ENCODE peak calls at places on chromosomes 3 and 15, in ten cellular contexts. One of them, this sample, is unnamed.

GRCh38 chr3:46056686-46057085 is 29.4 kb upstream of the XCR1 start:
- DNase-seq in left ventricle myocardium inferior: no peak
- DNase-seq in Caco-2: no peak
- DNase-seq in sciatic nerve: no peak
- DNase-seq in amygdala: no peak
- DNase-seq in AG04449: no peak
- DNase-seq in left cardiac atrium: no peak
- DNase-seq in GM19239: no peak
- DNase-seq in activated naive CD4-positive, alpha-beta T cell treated with anti-CD3 and anti-CD28 coated beads for 36 hours: no peak
- DNase-seq in astrocyte of the hippocampus: no peak
- DNase-seq in this sample: no peak

GRCh38 chr15:97115764-97116075 is 785.2 kb downstream of the NR2F2 start:
- DNase-seq in sciatic nerve: no peak
- DNase-seq in left ventricle myocardium inferior: no peak
- DNase-seq in Caco-2: no peak
- DNase-seq in AG04449: no peak
- DNase-seq in astrocyte of the hippocampus: no peak
- DNase-seq in amygdala: no peak
- DNase-seq in activated naive CD4-positive, alpha-beta T cell treated with anti-CD3 and anti-CD28 coated beads for 36 hours: no peak
- DNase-seq in GM19239: no peak
- DNase-seq in left cardiac atrium: no peak
- DNase-seq in this sample: no peak

GRCh38 chr3:143763568-143764162 is 84.6 kb downstream of the SLC9A9 start:
- DNase-seq in sciatic nerve: no peak
- DNase-seq in left ventricle myocardium inferior: no peak
- DNase-seq in Caco-2: no peak
- DNase-seq in GM19239: no peak
- DNase-seq in amygdala: no peak
- DNase-seq in AG04449: no peak
- DNase-seq in astrocyte of the hippocampus: peak
- DNase-seq in left cardiac atrium: no peak
- DNase-seq in activated naive CD4-positive, alpha-beta T cell treated with anti-CD3 and anti-CD28 coated beads for 36 hours: no peak
- DNase-seq in this sample: peak

GRCh38 chr3:27302891-27303290 is 66.3 kb downstream of the NEK10 start:
- DNase-seq in Caco-2: no peak
- DNase-seq in left cardiac atrium: no peak
- DNase-seq in sciatic nerve: no peak
- DNase-seq in activated naive CD4-positive, alpha-beta T cell treated with anti-CD3 and anti-CD28 coated beads for 36 hours: no peak
- DNase-seq in AG04449: no peak
- DNase-seq in GM19239: no peak
- DNase-seq in astrocyte of the hippocampus: no peak
- DNase-seq in amygdala: no peak
- DNase-seq in left ventricle myocardium inferior: no peak
- DNase-seq in this sample: no peak

GRCh38 chr3:2872884-2873283 is 237.3 kb downstream of the IL5RA start:
- DNase-seq in sciatic nerve: no peak
- DNase-seq in left cardiac atrium: no peak
- DNase-seq in activated naive CD4-positive, alpha-beta T cell treated with anti-CD3 and anti-CD28 coated beads for 36 hours: no peak
- DNase-seq in AG04449: no peak
- DNase-seq in Caco-2: no peak
- DNase-seq in astrocyte of the hippocampus: no peak
- DNase-seq in left ventricle myocardium inferior: no peak
- DNase-seq in GM19239: no peak
- DNase-seq in amygdala: no peak
- DNase-seq in this sample: no peak

GRCh38 chr15:64865998-64866520 is 24.3 kb downstream of the PLEKHO2 start:
- DNase-seq in amygdala: peak
- DNase-seq in sciatic nerve: no peak
- DNase-seq in AG04449: peak
- DNase-seq in left ventricle myocardium inferior: no peak
- DNase-seq in Caco-2: no peak
- DNase-seq in GM19239: no peak
- DNase-seq in activated naive CD4-positive, alpha-beta T cell treated with anti-CD3 and anti-CD28 coated beads for 36 hours: no peak
- DNase-seq in astrocyte of the hippocampus: peak
- DNase-seq in left cardiac atrium: no peak
- DNase-seq in this sample: no peak

GRCh38 chr3:43689766-43690399 is 855 bp upstream of the ABHD5 start:
- DNase-seq in AG04449: no peak
- DNase-seq in amygdala: no peak
- DNase-seq in left cardiac atrium: no peak
- DNase-seq in sciatic nerve: no peak
- DNase-seq in left ventricle myocardium inferior: no peak
- DNase-seq in GM19239: no peak
- DNase-seq in activated naive CD4-positive, alpha-beta T cell treated with anti-CD3 and anti-CD28 coated beads for 36 hours: no peak
- DNase-seq in astrocyte of the hippocampus: no peak
- DNase-seq in Caco-2: no peak
- DNase-seq in this sample: no peak

GRCh38 chr3:61645148-61645547 is 83.8 kb downstream of the PTPRG start:
- DNase-seq in sciatic nerve: no peak
- DNase-seq in AG04449: no peak
- DNase-seq in GM19239: no peak
- DNase-seq in activated naive CD4-positive, alpha-beta T cell treated with anti-CD3 and anti-CD28 coated beads for 36 hours: no peak
- DNase-seq in Caco-2: peak
- DNase-seq in left cardiac atrium: no peak
- DNase-seq in amygdala: no peak
- DNase-seq in astrocyte of the hippocampus: no peak
- DNase-seq in left ventricle myocardium inferior: no peak
- DNase-seq in this sample: no peak

GRCh38 chr3:179760944-179761343 is 108.1 kb downstream of the USP13 start:
- DNase-seq in left ventricle myocardium inferior: no peak
- DNase-seq in activated naive CD4-positive, alpha-beta T cell treated with anti-CD3 and anti-CD28 coated beads for 36 hours: no peak
- DNase-seq in astrocyte of the hippocampus: peak
- DNase-seq in GM19239: no peak
- DNase-seq in amygdala: no peak
- DNase-seq in left cardiac atrium: no peak
- DNase-seq in sciatic nerve: no peak
- DNase-seq in AG04449: no peak
- DNase-seq in Caco-2: no peak
- DNase-seq in this sample: peak

GRCh38 chr3:128502712-128503111 is 9.7 kb upstream of the GATA2 start:
- DNase-seq in left cardiac atrium: no peak
- DNase-seq in GM19239: no peak
- DNase-seq in Caco-2: no peak
- DNase-seq in sciatic nerve: no peak
- DNase-seq in AG04449: no peak
- DNase-seq in left ventricle myocardium inferior: no peak
- DNase-seq in amygdala: no peak
- DNase-seq in astrocyte of the hippocampus: no peak
- DNase-seq in activated naive CD4-positive, alpha-beta T cell treated with anti-CD3 and anti-CD28 coated beads for 36 hours: no peak
- DNase-seq in this sample: no peak

GRCh38 chr15:33857726-33858125 is 110.6 kb upstream of the CHRM5 start:
- DNase-seq in amygdala: no peak
- DNase-seq in activated naive CD4-positive, alpha-beta T cell treated with anti-CD3 and anti-CD28 coated beads for 36 hours: no peak
- DNase-seq in GM19239: no peak
- DNase-seq in left ventricle myocardium inferior: no peak
- DNase-seq in sciatic nerve: no peak
- DNase-seq in astrocyte of the hippocampus: no peak
- DNase-seq in AG04449: no peak
- DNase-seq in Caco-2: no peak
- DNase-seq in left cardiac atrium: no peak
- DNase-seq in this sample: no peak

GRCh38 chr15:92383528-92384326 is 10.0 kb upstream of the ST8SIA2 start:
- DNase-seq in Caco-2: peak
- DNase-seq in amygdala: no peak
- DNase-seq in AG04449: no peak
- DNase-seq in astrocyte of the hippocampus: no peak
- DNase-seq in GM19239: no peak
- DNase-seq in left cardiac atrium: no peak
- DNase-seq in left ventricle myocardium inferior: no peak
- DNase-seq in activated naive CD4-positive, alpha-beta T cell treated with anti-CD3 and anti-CD28 coated beads for 36 hours: peak
- DNase-seq in sciatic nerve: no peak
- DNase-seq in this sample: no peak

GRCh38 chr3:178195824-178196223 is 340.4 kb upstream of the KCNMB2 start:
- DNase-seq in AG04449: no peak
- DNase-seq in Caco-2: no peak
- DNase-seq in left cardiac atrium: no peak
- DNase-seq in sciatic nerve: no peak
- DNase-seq in activated naive CD4-positive, alpha-beta T cell treated with anti-CD3 and anti-CD28 coated beads for 36 hours: no peak
- DNase-seq in left ventricle myocardium inferior: no peak
- DNase-seq in amygdala: no peak
- DNase-seq in GM19239: no peak
- DNase-seq in astrocyte of the hippocampus: peak
- DNase-seq in this sample: peak

GRCh38 chr15:62853833-62854210 is 188.7 kb upstream of the TPM1 start:
- DNase-seq in AG04449: no peak
- DNase-seq in left cardiac atrium: no peak
- DNase-seq in amygdala: no peak
- DNase-seq in sciatic nerve: no peak
- DNase-seq in activated naive CD4-positive, alpha-beta T cell treated with anti-CD3 and anti-CD28 coated beads for 36 hours: no peak
- DNase-seq in Caco-2: peak
- DNase-seq in GM19239: no peak
- DNase-seq in left ventricle myocardium inferior: no peak
- DNase-seq in astrocyte of the hippocampus: no peak
- DNase-seq in this sample: no peak

GRCh38 chr3:127063916-127064315 is 81.0 kb downstream of the PLXNA1 start:
- DNase-seq in amygdala: no peak
- DNase-seq in Caco-2: no peak
- DNase-seq in AG04449: no peak
- DNase-seq in left cardiac atrium: no peak
- DNase-seq in GM19239: no peak
- DNase-seq in activated naive CD4-positive, alpha-beta T cell treated with anti-CD3 and anti-CD28 coated beads for 36 hours: no peak
- DNase-seq in left ventricle myocardium inferior: no peak
- DNase-seq in astrocyte of the hippocampus: no peak
- DNase-seq in sciatic nerve: no peak
- DNase-seq in this sample: no peak

GRCh38 chr3:142087676-142088075 is 61.7 kb downstream of the TFDP2 start:
- DNase-seq in GM19239: no peak
- DNase-seq in left ventricle myocardium inferior: no peak
- DNase-seq in left cardiac atrium: no peak
- DNase-seq in activated naive CD4-positive, alpha-beta T cell treated with anti-CD3 and anti-CD28 coated beads for 36 hours: no peak
- DNase-seq in sciatic nerve: no peak
- DNase-seq in Caco-2: no peak
- DNase-seq in AG04449: peak
- DNase-seq in amygdala: no peak
- DNase-seq in astrocyte of the hippocampus: peak
- DNase-seq in this sample: no peak

GRCh38 chr3:11631822-11632221 is 11.9 kb downstream of the VGLL4 start:
- DNase-seq in astrocyte of the hippocampus: no peak
- DNase-seq in amygdala: no peak
- DNase-seq in left cardiac atrium: no peak
- DNase-seq in left ventricle myocardium inferior: no peak
- DNase-seq in sciatic nerve: no peak
- DNase-seq in AG04449: no peak
- DNase-seq in Caco-2: no peak
- DNase-seq in GM19239: no peak
- DNase-seq in activated naive CD4-positive, alpha-beta T cell treated with anti-CD3 and anti-CD28 coated beads for 36 hours: no peak
- DNase-seq in this sample: no peak

GRCh38 chr3:127489357-127489756 is 101.2 kb downstream of the TPRA1 start:
- DNase-seq in amygdala: no peak
- DNase-seq in GM19239: no peak
- DNase-seq in left ventricle myocardium inferior: no peak
- DNase-seq in activated naive CD4-positive, alpha-beta T cell treated with anti-CD3 and anti-CD28 coated beads for 36 hours: no peak
- DNase-seq in astrocyte of the hippocampus: no peak
- DNase-seq in left cardiac atrium: no peak
- DNase-seq in sciatic nerve: no peak
- DNase-seq in AG04449: no peak
- DNase-seq in Caco-2: no peak
- DNase-seq in this sample: no peak

GRCh38 chr15:85464471-85464870 is 84.1 kb downstream of the AKAP13 start:
- DNase-seq in AG04449: no peak
- DNase-seq in left cardiac atrium: no peak
- DNase-seq in GM19239: no peak
- DNase-seq in amygdala: no peak
- DNase-seq in astrocyte of the hippocampus: no peak
- DNase-seq in Caco-2: no peak
- DNase-seq in activated naive CD4-positive, alpha-beta T cell treated with anti-CD3 and anti-CD28 coated beads for 36 hours: no peak
- DNase-seq in left ventricle myocardium inferior: no peak
- DNase-seq in sciatic nerve: no peak
- DNase-seq in this sample: no peak

GRCh38 chr15:32781781-32782180 is 64.0 kb downstream of the GREM1 start:
- DNase-seq in left cardiac atrium: no peak
- DNase-seq in amygdala: no peak
- DNase-seq in AG04449: no peak
- DNase-seq in sciatic nerve: no peak
- DNase-seq in left ventricle myocardium inferior: no peak
- DNase-seq in astrocyte of the hippocampus: peak
- DNase-seq in Caco-2: no peak
- DNase-seq in activated naive CD4-positive, alpha-beta T cell treated with anti-CD3 and anti-CD28 coated beads for 36 hours: no peak
- DNase-seq in GM19239: no peak
- DNase-seq in this sample: no peak

GRCh38 chr15:29805043-29805707 is 17.1 kb downstream of the TJP1 start:
- DNase-seq in left ventricle myocardium inferior: no peak
- DNase-seq in left cardiac atrium: no peak
- DNase-seq in GM19239: no peak
- DNase-seq in Caco-2: no peak
- DNase-seq in AG04449: no peak
- DNase-seq in activated naive CD4-positive, alpha-beta T cell treated with anti-CD3 and anti-CD28 coated beads for 36 hours: no peak
- DNase-seq in amygdala: peak
- DNase-seq in sciatic nerve: no peak
- DNase-seq in astrocyte of the hippocampus: peak
- DNase-seq in this sample: peak

GRCh38 chr3:20575153-20575552 is 389.1 kb upstream of the SGO1 start:
- DNase-seq in activated naive CD4-positive, alpha-beta T cell treated with anti-CD3 and anti-CD28 coated beads for 36 hours: no peak
- DNase-seq in sciatic nerve: no peak
- DNase-seq in amygdala: no peak
- DNase-seq in Caco-2: no peak
- DNase-seq in left ventricle myocardium inferior: no peak
- DNase-seq in AG04449: peak
- DNase-seq in left cardiac atrium: no peak
- DNase-seq in astrocyte of the hippocampus: peak
- DNase-seq in GM19239: no peak
- DNase-seq in this sample: no peak

GRCh38 chr3:44001072-44001471 is 240.6 kb upstream of the TOPAZ1 start:
- DNase-seq in Caco-2: no peak
- DNase-seq in GM19239: no peak
- DNase-seq in activated naive CD4-positive, alpha-beta T cell treated with anti-CD3 and anti-CD28 coated beads for 36 hours: no peak
- DNase-seq in amygdala: no peak
- DNase-seq in astrocyte of the hippocampus: no peak
- DNase-seq in AG04449: no peak
- DNase-seq in sciatic nerve: no peak
- DNase-seq in left cardiac atrium: no peak
- DNase-seq in left ventricle myocardium inferior: no peak
- DNase-seq in this sample: no peak

GRCh38 chr15:25846377-25846776 is 16.8 kb downstream of the ATP10A start:
- DNase-seq in AG04449: no peak
- DNase-seq in amygdala: no peak
- DNase-seq in activated naive CD4-positive, alpha-beta T cell treated with anti-CD3 and anti-CD28 coated beads for 36 hours: peak
- DNase-seq in GM19239: no peak
- DNase-seq in Caco-2: no peak
- DNase-seq in sciatic nerve: no peak
- DNase-seq in astrocyte of the hippocampus: no peak
- DNase-seq in left cardiac atrium: no peak
- DNase-seq in left ventricle myocardium inferior: no peak
- DNase-seq in this sample: no peak

GRCh38 chr3:149494022-149494758 is 19.7 kb downstream of the TM4SF4 start:
- DNase-seq in GM19239: peak
- DNase-seq in amygdala: peak
- DNase-seq in astrocyte of the hippocampus: peak
- DNase-seq in sciatic nerve: peak
- DNase-seq in activated naive CD4-positive, alpha-beta T cell treated with anti-CD3 and anti-CD28 coated beads for 36 hours: peak
- DNase-seq in Caco-2: peak
- DNase-seq in left ventricle myocardium inferior: no peak
- DNase-seq in AG04449: no peak
- DNase-seq in left cardiac atrium: peak
- DNase-seq in this sample: peak

GRCh38 chr3:172102883-172103310 is 63.5 kb downstream of the FNDC3B start:
- DNase-seq in GM19239: no peak
- DNase-seq in astrocyte of the hippocampus: no peak
- DNase-seq in left ventricle myocardium inferior: no peak
- DNase-seq in amygdala: no peak
- DNase-seq in AG04449: no peak
- DNase-seq in Caco-2: no peak
- DNase-seq in sciatic nerve: no peak
- DNase-seq in activated naive CD4-positive, alpha-beta T cell treated with anti-CD3 and anti-CD28 coated beads for 36 hours: no peak
- DNase-seq in left cardiac atrium: no peak
- DNase-seq in this sample: no peak

GRCh38 chr3:9809615-9810356 is at the start of gene TTLL3:
- DNase-seq in sciatic nerve: peak
- DNase-seq in activated naive CD4-positive, alpha-beta T cell treated with anti-CD3 and anti-CD28 coated beads for 36 hours: peak
- DNase-seq in AG04449: no peak
- DNase-seq in amygdala: peak
- DNase-seq in left ventricle myocardium inferior: peak
- DNase-seq in Caco-2: peak
- DNase-seq in astrocyte of the hippocampus: peak
- DNase-seq in GM19239: peak
- DNase-seq in left cardiac atrium: peak
- DNase-seq in this sample: peak

GRCh38 chr15:48285329-48286214 is 45.7 kb upstream of the DUT start:
- DNase-seq in amygdala: peak
- DNase-seq in left cardiac atrium: peak
- DNase-seq in left ventricle myocardium inferior: no peak
- DNase-seq in Caco-2: peak
- DNase-seq in AG04449: peak
- DNase-seq in GM19239: peak
- DNase-seq in sciatic nerve: no peak
- DNase-seq in astrocyte of the hippocampus: peak
- DNase-seq in activated naive CD4-positive, alpha-beta T cell treated with anti-CD3 and anti-CD28 coated beads for 36 hours: peak
- DNase-seq in this sample: peak